ENCODE peak calls at places on chromosomes 4 and X, in ten cellular contexts. V is H9; Z is body of pancreas; W is mesendoderm; S is CD4-positive, alpha-beta memory T cell; U is HepG2; M is sigmoid colon; E is left ventricle myocardium inferior; A is CD8-positive, alpha-beta T cell; I is A549. L is an unnamed sample.

GRCh38 chr4:80309301-80310004 is 26.1 kb upstream of the CFAP299 start:
- DNase-seq in E (no peak), S (no peak), U (no peak), W (peak; percentile 27), V (no peak), I (no peak), M (no peak), A (no peak), Z (no peak), L (no peak)

GRCh38 chr4:82373816-82374740 is at the start of gene HNRNPD:
- DNase-seq in I (peak; percentile 78), U (peak; percentile 99), S (peak; percentile 95), Z (peak; percentile 98), M (peak; percentile 100), E (peak; percentile 98), A (peak; percentile 91), W (peak; percentile 100), V (peak; percentile 99), L (peak; percentile 98)

GRCh38 chr4:161320377-161320776 is 843.4 kb downstream of the FSTL5 start:
- DNase-seq in I (peak; percentile 2), Z (peak; percentile 15), V (peak; percentile 55), S (no peak), E (no peak), A (no peak), U (peak; percentile 48), W (peak; percentile 84), M (no peak), L (no peak)

GRCh38 chr4:21655100-21655499 is 293.5 kb downstream of the KCNIP4 start:
- DNase-seq in E (no peak), V (no peak), Z (no peak), S (no peak), W (no peak), A (no peak), U (no peak), I (no peak), M (no peak), L (no peak)

GRCh38 chr4:155526452-155527169 is 140.0 kb upstream of the GUCY1A1 start:
- DNase-seq in M (no peak), V (no peak), I (no peak), Z (no peak), U (no peak), E (no peak), S (no peak), A (no peak), W (no peak), L (no peak)

GRCh38 chr4:18020671-18021469 is 685 bp downstream of the LCORL start:
- DNase-seq in V (peak; percentile 74), S (peak; percentile 31), E (peak; percentile 69), I (peak; percentile 44), Z (peak; percentile 47), W (peak; percentile 91), U (peak; percentile 73), M (peak; percentile 87), A (peak; percentile 40), L (peak; percentile 83)

GRCh38 chr4:82706349-82707000 is 92.1 kb downstream of the SCD5 start:
- DNase-seq in S (no peak), A (no peak), I (no peak), U (no peak), M (no peak), V (no peak), W (no peak), Z (peak; percentile 53), E (no peak), L (no peak)

GRCh38 chrX:112738347-112739033 is 58.8 kb upstream of the LHFPL1 start:
- DNase-seq in E (no peak), U (no peak), W (no peak), A (no peak), V (no peak), M (no peak), Z (no peak), I (no peak), S (no peak), L (no peak)

GRCh38 chr4:41136456-41136855 is 77.9 kb downstream of the APBB2 start:
- DNase-seq in I (no peak), E (no peak), M (no peak), U (no peak), S (no peak), V (no peak), A (no peak), W (peak; percentile 79), Z (no peak), L (no peak)

GRCh38 chrX:128906753-128907152 is 616.5 kb downstream of the SMARCA1 start:
- DNase-seq in U (peak; percentile 1), A (no peak), V (no peak), W (no peak), S (no peak), M (no peak), E (no peak), Z (no peak), I (no peak), L (no peak)

GRCh38 chrX:20530319-20530979 is 263.7 kb upstream of the RPS6KA3 start:
- DNase-seq in A (peak; percentile 51), I (peak; percentile 41), V (peak; percentile 48), U (peak; percentile 30), Z (peak; percentile 63), E (no peak), M (peak; percentile 74), S (peak; percentile 43), W (peak; percentile 46), L (peak; percentile 57)

GRCh38 chr4:8197521-8197920 is 1.6 kb upstream of the SH3TC1 start:
- DNase-seq in S (no peak), E (no peak), U (no peak), Z (no peak), I (no peak), V (no peak), M (no peak), W (no peak), A (no peak), L (no peak)
- H3K27ac ChIP-seq in S (no peak overlapping the region), E (no peak overlapping the region), U (no peak overlapping the region), Z (peak overlapping the region; percentile 87), I (no peak overlapping the region), V (no peak overlapping the region), M (no peak overlapping the region), W (no peak overlapping the region), A (no peak overlapping the region), L (no peak overlapping the region)

GRCh38 chrX:40391662-40392061 is 189.1 kb upstream of the ATP6AP2 start:
- DNase-seq in V (no peak), S (no peak), I (no peak), W (no peak), A (no peak), E (no peak), M (no peak), U (no peak), Z (no peak), L (no peak)
- H3K4me1 ChIP-seq in V (no peaks in the 10 kb centered on the region), S (no peaks in the 10 kb centered on the region), I (no peaks in the 10 kb centered on the region), W (no peaks in the 10 kb centered on the region), A (no peaks in the 10 kb centered on the region), E (no peaks in the 10 kb centered on the region), M (no peaks in the 10 kb centered on the region), U (no peaks in the 10 kb centered on the region), Z (no peaks in the 10 kb centered on the region), L (no peaks in the 10 kb centered on the region)

GRCh38 chr4:142265536-142265935 is 580.6 kb downstream of the INPP4B start:
- DNase-seq in A (no peak), S (no peak), M (no peak), U (no peak), E (no peak), V (no peak), I (peak; percentile 8), Z (peak; percentile 22), W (no peak), L (no peak)

GRCh38 chr4:142267101-142267500 is 579.0 kb downstream of the INPP4B start:
- DNase-seq in W (no peak), I (no peak), V (no peak), A (no peak), S (no peak), U (no peak), M (no peak), E (no peak), Z (no peak), L (no peak)

GRCh38 chr4:142262956-142263355 is 583.1 kb downstream of the INPP4B start:
- DNase-seq in E (no peak), W (peak; percentile 26), M (no peak), V (no peak), Z (no peak), U (no peak), I (no peak), S (no peak), A (no peak), L (no peak)

GRCh38 chr4:142264961-142265360 is 581.1 kb downstream of the INPP4B start:
- DNase-seq in S (no peak), Z (no peak), U (no peak), E (no peak), A (no peak), M (no peak), W (peak; percentile 12), V (no peak), I (no peak), L (no peak)

DNA sequence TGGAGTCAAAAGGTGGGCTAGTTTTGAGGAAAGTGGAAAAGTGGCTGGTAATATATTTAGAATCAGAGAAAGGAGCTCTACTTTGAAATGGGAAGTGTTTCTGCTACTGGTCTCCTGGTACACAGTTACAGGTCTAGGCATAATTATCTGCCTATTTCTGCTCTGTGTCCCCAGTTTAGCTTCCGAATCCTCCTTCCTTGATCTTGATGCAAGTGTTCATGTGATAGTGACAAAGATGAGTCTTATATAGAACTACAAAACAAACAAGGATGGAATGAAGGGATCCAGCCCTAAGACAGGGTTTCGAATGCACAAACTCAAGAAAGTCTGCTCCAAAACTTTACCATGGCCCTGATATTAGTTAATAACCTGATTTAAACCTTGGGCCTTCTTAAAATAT is 580.2 kb downstream of the INPP4B start:
- DNase-seq in W (no peak), A (no peak), V (no peak), S (no peak), M (no peak), Z (no peak), I (no peak), E (no peak), U (no peak), L (no peak)
- H3K27ac ChIP-seq in W (no peak overlapping the region), A (no peak overlapping the region), V (no peak overlapping the region), S (no peak overlapping the region), M (peak overlapping the region; percentile 15), Z (peak overlapping the region; percentile 45), I (peak overlapping the region; percentile 74), E (peak overlapping the region; percentile 77), U (no peak overlapping the region), L (peak overlapping the region; percentile 57)

GRCh38 chrX:46602468-46603102 is 29.0 kb downstream of the CHST7 start:
- DNase-seq in E (no peak), Z (no peak), I (no peak), S (no peak), M (no peak), A (no peak), W (no peak), U (no peak), V (no peak), L (no peak)
- H3K4me1 ChIP-seq in E (peaks cover 54% of the 10 kb centered on the region), Z (no peaks in the 10 kb centered on the region), I (peaks cover 5% of the 10 kb centered on the region), S (no peaks in the 10 kb centered on the region), M (no peaks in the 10 kb centered on the region), A (no peaks in the 10 kb centered on the region), W (no peaks in the 10 kb centered on the region), U (no peaks in the 10 kb centered on the region), V (no peaks in the 10 kb centered on the region), L (no peaks in the 10 kb centered on the region)

GRCh38 chr4:118988635-118988972 is 100.0 kb downstream of the SYNPO2 start:
- DNase-seq in Z (no peak), U (no peak), M (no peak), W (no peak), V (no peak), E (no peak), I (no peak), S (no peak), A (no peak), L (no peak)
- H3K27ac ChIP-seq in Z (no peak overlapping the region), U (no peak overlapping the region), M (peak overlapping the region; percentile 89), W (no peak overlapping the region), V (no peak overlapping the region), E (peak overlapping the region; percentile 65), I (peak overlapping the region; percentile 24), S (no peak overlapping the region), A (no peak overlapping the region), L (peak overlapping the region; percentile 82)